ENCODE peak calls at places on chromosomes 4 and X, in nine cellular contexts. X is tibial nerve, M is esophagus squamous epithelium, O is upper lobe of left lung, Z is transverse colon, G is body of pancreas, L is A549, C is stomach, T is GM12878. U is an unnamed sample.

GRCh38 chr4:114281561-114281960 is 302.1 kb upstream of the ARSJ start:
- DNase-seq in T (no peak), O (no peak), G (no peak), C (no peak), Z (no peak), M (no peak), X (no peak), L (no peak), U (no peak)

GRCh38 chrX:114162068-114162735 is 421.7 kb upstream of the HTR2C start:
- DNase-seq in T (no peak), G (no peak), L (no peak), Z (no peak), X (no peak), C (no peak), M (no peak), O (no peak), U (no peak)

GRCh38 chrX:13646154-13646549 is 6.8 kb upstream of the TCEANC start:
- DNase-seq in L (peak; percentile 24), C (peak; percentile 71), O (peak; percentile 45), T (no peak), M (no peak), G (peak; percentile 62), Z (peak; percentile 66), X (peak; percentile 33), U (peak; percentile 87)

GRCh38 chr4:154578919-154579318 is 11.6 kb downstream of the FGA start:
- DNase-seq in M (no peak), G (no peak), L (no peak), X (no peak), O (no peak), C (no peak), T (no peak), Z (no peak), U (no peak)

GRCh38 chr4:48130100-48130499 is 4.0 kb downstream of the TXK start:
- DNase-seq in M (no peak), X (no peak), O (no peak), T (no peak), G (no peak), Z (no peak), C (no peak), L (no peak), U (no peak)

GRCh38 chr4:138815811-138816210 is 199.8 kb upstream of the NOCT start:
- DNase-seq in C (no peak), G (no peak), O (no peak), T (no peak), Z (no peak), X (no peak), M (no peak), L (no peak), U (no peak)

GRCh38 chr4:82586055-82586454 is 24.3 kb upstream of the TMEM150C start:
- DNase-seq in O (no peak), M (no peak), T (no peak), G (no peak), Z (no peak), L (no peak), X (no peak), C (no peak), U (no peak)

GRCh38 chr4:116400480-116400879 is 684.9 kb downstream of the TRAM1L1 start:
- DNase-seq in T (no peak), C (no peak), L (no peak), X (no peak), Z (no peak), O (no peak), G (no peak), M (no peak), U (no peak)

GRCh38 chr4:138650917-138651564 is 364.5 kb upstream of the NOCT start:
- DNase-seq in T (no peak), C (no peak), X (no peak), Z (no peak), L (no peak), G (no peak), O (no peak), M (no peak), U (no peak)

GRCh38 chr4:122329876-122330595 is 48.8 kb upstream of the ADAD1 start:
- DNase-seq in Z (no peak), G (no peak), L (no peak), X (no peak), T (no peak), O (no peak), C (no peak), M (no peak), U (no peak)

GRCh38 chr4:172866421-172866820 is 302.2 kb upstream of the GALNT7 start:
- DNase-seq in T (no peak), O (no peak), X (no peak), G (no peak), M (no peak), C (no peak), Z (no peak), L (no peak), U (no peak)

GRCh38 chrX:153818571-153819397 is 11.6 kb downstream of the PDZD4 start:
- DNase-seq in G (no peak), L (peak; percentile 57), T (no peak), C (peak; percentile 49), Z (peak; percentile 23), O (no peak), M (no peak), X (no peak), U (no peak)

GRCh38 chr4:88230953-88231835 is 53.2 kb downstream of the PPM1K start:
- DNase-seq in T (no peak), L (no peak), G (no peak), M (no peak), O (no peak), C (no peak), Z (no peak), X (no peak), U (no peak)

GRCh38 chr4:15034071-15034764 is 31.9 kb downstream of the CPEB2 start:
- DNase-seq in M (no peak), C (no peak), X (no peak), Z (no peak), G (no peak), T (no peak), O (no peak), L (no peak), U (no peak)

GRCh38 chrX:135651647-135652295 is 61.7 kb upstream of the CT45A1 start:
- DNase-seq in Z (no peak), O (no peak), T (no peak), C (no peak), X (no peak), G (no peak), L (no peak), M (no peak), U (no peak)

GRCh38 chrX:8049827-8050226 is 121.2 kb downstream of the VCX2 start:
- DNase-seq in M (no peak), X (no peak), L (no peak), Z (no peak), C (no peak), T (no peak), G (no peak), O (no peak), U (no peak)

DNA sequence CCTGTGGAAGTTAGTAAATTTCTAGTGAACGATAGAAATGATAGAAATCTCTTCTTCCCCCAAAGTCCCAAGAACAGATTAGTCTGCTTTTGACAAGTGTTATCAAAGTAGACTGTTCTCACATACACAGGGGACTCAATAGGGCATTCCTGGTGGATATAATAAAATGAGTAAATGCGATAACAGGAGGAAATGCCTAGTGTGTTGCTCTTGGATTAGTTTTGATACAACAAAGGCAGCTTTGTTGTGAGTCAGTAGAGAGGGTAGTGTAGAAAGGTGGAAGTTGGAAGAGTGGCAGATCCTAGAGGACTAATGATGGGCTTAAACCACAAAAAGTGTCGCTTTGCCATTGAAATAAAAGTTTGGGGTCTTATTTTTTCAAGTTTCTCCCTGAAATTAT is 43.5 kb downstream of the CLCN3 start:
- DNase-seq in Z (no peak), G (no peak), C (no peak), X (no peak), T (no peak), L (no peak), M (no peak), O (no peak), U (no peak)
- H3K4me3 ChIP-seq in Z (no peak overlapping the region), G (no peak overlapping the region), C (no peak overlapping the region), X (no peak overlapping the region), T (no peak overlapping the region), L (no peak overlapping the region), M (no peak overlapping the region), O (no peak overlapping the region), U (no peak overlapping the region)

DNA sequence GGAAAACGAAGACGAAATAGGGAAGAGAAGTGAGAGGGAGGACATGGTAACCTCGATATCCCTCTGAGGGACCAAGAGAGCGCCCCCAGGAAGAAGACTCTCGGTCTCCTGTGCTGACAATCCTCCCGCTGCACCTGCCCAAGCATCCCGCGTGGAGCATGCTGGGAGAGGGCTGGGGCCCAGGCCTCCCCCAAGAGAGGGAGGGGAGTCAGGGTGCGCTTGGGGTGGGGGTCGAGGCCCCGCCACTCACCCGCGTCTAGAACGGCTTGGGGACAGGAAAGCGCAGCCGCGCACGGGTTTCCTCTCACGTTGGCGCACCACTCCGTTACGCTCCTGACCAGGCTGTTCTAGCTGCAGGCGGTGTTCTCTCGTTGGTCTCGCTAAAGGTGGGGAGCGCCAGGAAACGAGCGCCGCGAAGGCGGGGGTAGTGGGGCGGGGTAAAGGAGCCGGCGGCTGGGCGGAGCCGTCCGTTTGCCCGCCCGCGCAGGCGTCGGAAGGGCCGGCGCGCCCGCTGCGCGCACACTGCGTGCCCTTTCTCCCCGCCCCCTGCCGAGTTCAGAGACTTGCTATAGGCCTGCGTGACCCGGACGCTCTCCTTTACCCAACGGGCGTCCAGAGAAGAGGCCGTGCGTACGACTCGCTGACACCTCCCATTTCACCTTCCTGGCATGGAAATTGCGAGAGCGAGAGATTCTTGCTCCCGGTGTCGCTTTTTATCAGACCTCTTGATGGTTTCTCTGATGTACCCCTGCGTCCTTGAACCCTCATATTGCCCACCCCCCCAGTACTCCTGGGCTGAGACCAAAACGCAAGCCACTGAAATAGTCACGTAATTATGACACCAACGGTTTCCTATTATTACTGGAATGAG is at the start of gene C1GALT1C1:
- DNase-seq in X (peak; percentile 70), T (peak; percentile 77), C (peak; percentile 91), Z (peak; percentile 94), G (peak; percentile 93), O (peak; percentile 93), L (peak; percentile 70), M (peak; percentile 78), U (peak; percentile 87)
- TF ChIP-seq POLR2A in X (peak; percentile 51), T (peak; percentile 86), C (no peak), Z (peak; percentile 68), G (peak; percentile 54), O (no peak), L (peak; percentile 74), M (no peak), U (no peak)

GRCh38 chrX:18885317-18886004 is 98.5 kb downstream of the PHKA2 start:
- DNase-seq in G (no peak), L (no peak), C (no peak), T (peak; percentile 8), Z (no peak), X (no peak), O (no peak), M (no peak), U (no peak)
- H3K4me3 ChIP-seq in G (no peak overlapping the region), L (peak overlapping the region; percentile 35), C (peak overlapping the region; percentile 40), T (peak overlapping the region; percentile 47), Z (peak overlapping the region; percentile 27), X (peak overlapping the region; percentile 26), O (peak overlapping the region; percentile 25), M (peak overlapping the region; percentile 55), U (no peak overlapping the region)

DNA sequence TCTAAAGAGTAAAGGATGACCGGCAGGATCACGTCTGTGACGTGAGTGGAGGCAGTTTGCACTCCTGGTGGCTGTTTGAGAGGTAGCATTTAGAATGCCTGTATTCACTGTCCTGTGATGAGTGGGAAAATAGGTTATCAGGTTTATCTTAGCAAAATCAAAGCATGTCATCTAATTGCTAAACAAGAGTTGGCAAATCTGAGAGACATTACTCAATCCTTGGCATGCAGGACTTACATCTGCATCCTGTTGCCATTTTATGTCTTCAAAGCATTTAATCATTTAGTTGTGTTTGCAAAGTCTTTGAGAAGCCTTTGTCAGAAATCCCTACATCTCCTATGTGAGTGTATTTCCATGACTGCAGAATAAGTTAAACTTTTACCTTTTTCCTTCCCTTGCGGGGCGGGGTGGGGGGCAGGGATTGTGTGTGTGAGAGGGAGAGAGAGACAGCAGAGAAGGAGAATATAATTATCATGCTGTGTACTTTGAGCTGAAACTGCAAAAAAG is 41.4 kb upstream of the MSANTD1 start:
- DNase-seq in X (no peak), T (no peak), O (no peak), L (no peak), M (no peak), G (no peak), Z (no peak), C (no peak), U (no peak)
- TF ChIP-seq POLR2A in X (no peak), T (no peak), O (no peak), L (no peak), M (no peak), G (no peak), Z (no peak), C (no peak), U (no peak)